ENCODE peak calls at places on chromosome 22, in six cellular contexts. O, G, S, N, B and C are unnamed samples.

GRCh38 chr22:22663861-22664800 is 19.7 kb downstream of the GGTLC2 start:
- DNase-seq in O (no peak), G (no peak), S (no peak), N (no peak), B (no peak), C (no peak)

GRCh38 chr22:21754523-21755128 is 19.0 kb upstream of the YPEL1 start:
- DNase-seq in O (peak), G (no peak), S (no peak), N (no peak), B (no peak), C (no peak)

GRCh38 chr22:27873476-27873875 is 45.6 kb downstream of the PITPNB start:
- DNase-seq in O (no peak), G (no peak), S (no peak), N (no peak), B (no peak), C (no peak)

GRCh38 chr22:44701824-44702478 is at the start of gene PRR5:
- DNase-seq in O (peak), G (peak), S (peak), N (peak), B (no peak), C (peak)

GRCh38 chr22:32987081-32987631 is 71.0 kb downstream of the SYN3 start:
- DNase-seq in O (no peak), G (no peak), S (no peak), N (peak), B (no peak), C (no peak)

GRCh38 chr22:46864314-46865051 is 102.0 kb downstream of the TBC1D22A start:
- DNase-seq in O (no peak), G (no peak), S (no peak), N (no peak), B (no peak), C (no peak)

GRCh38 chr22:20061481-20061861 is 18.6 kb upstream of the DGCR8 start:
- DNase-seq in O (no peak), G (no peak), S (no peak), N (no peak), B (no peak), C (no peak)

GRCh38 chr22:22871536-22872278 is 15.9 kb upstream of the IGLL5 start:
- DNase-seq in O (no peak), G (no peak), S (no peak), N (no peak), B (no peak), C (no peak)

GRCh38 chr22:16949561-16949960 is 58.5 kb downstream of the GAB4 start:
- DNase-seq in O (no peak), G (no peak), S (peak), N (no peak), B (peak), C (no peak)

GRCh38 chr22:33823552-33823951 is 96.7 kb downstream of the LARGE1 start:
- DNase-seq in O (no peak), G (no peak), S (no peak), N (no peak), B (no peak), C (no peak)

GRCh38 chr22:22916215-22916951 is 28.8 kb downstream of the IGLL5 start:
- DNase-seq in O (no peak), G (no peak), S (no peak), N (no peak), B (no peak), C (no peak)

GRCh38 chr22:26448941-26449340 is 19.9 kb downstream of the ASPHD2 start:
- DNase-seq in O (no peak), G (no peak), S (no peak), N (no peak), B (no peak), C (no peak)

GRCh38 chr22:30333707-30334087 is 7.0 kb upstream of the TBC1D10A start:
- DNase-seq in O (no peak), G (no peak), S (no peak), N (no peak), B (no peak), C (no peak)

GRCh38 chr22:42937164-42937854 is 77.6 kb downstream of the PACSIN2 start:
- DNase-seq in O (peak), G (no peak), S (peak), N (no peak), B (no peak), C (no peak)

GRCh38 chr22:25919452-25919851 is 177.5 kb downstream of the MYO18B start:
- DNase-seq in O (no peak), G (no peak), S (no peak), N (no peak), B (no peak), C (no peak)

GRCh38 chr22:22666307-22667091 is 22.1 kb downstream of the GGTLC2 start:
- DNase-seq in O (peak), G (no peak), S (no peak), N (peak), B (no peak), C (peak)

GRCh38 chr22:46262449-46263207 is 515 bp downstream of the PKDREJ start:
- DNase-seq in O (no peak), G (no peak), S (no peak), N (peak), B (no peak), C (no peak)

GRCh38 chr22:31230871-31231621 is 18.9 kb downstream of the LIMK2 start:
- DNase-seq in O (peak), G (peak), S (no peak), N (no peak), B (no peak), C (peak)

GRCh38 chr22:16717699-16718558 is 107.3 kb downstream of the XKR3 start:
- DNase-seq in O (peak), G (no peak), S (no peak), N (no peak), B (no peak), C (peak)

GRCh38 chr22:25630446-25630845 is 66.0 kb downstream of the GRK3 start:
- DNase-seq in O (no peak), G (no peak), S (no peak), N (no peak), B (no peak), C (no peak)

GRCh38 chr22:45261407-45262088 is 20.9 kb upstream of the KIAA0930 start:
- DNase-seq in O (no peak), G (no peak), S (no peak), N (no peak), B (no peak), C (no peak)

GRCh38 chr22:45154383-45154782 is 9.3 kb upstream of the NUP50 start:
- DNase-seq in O (no peak), G (no peak), S (no peak), N (no peak), B (no peak), C (no peak)

GRCh38 chr22:45290410-45290936 is 5.7 kb downstream of the UPK3A start:
- DNase-seq in O (peak), G (no peak), S (peak), N (no peak), B (no peak), C (peak)

GRCh38 chr22:27223317-27224177 is 566.2 kb downstream of the MIAT start:
- DNase-seq in O (no peak), G (no peak), S (no peak), N (no peak), B (no peak), C (no peak)

GRCh38 chr22:47048123-47049077 is 285.9 kb downstream of the TBC1D22A start:
- DNase-seq in O (no peak), G (no peak), S (no peak), N (no peak), B (no peak), C (no peak)

GRCh38 chr22:45205624-45205925 is 35.1 kb downstream of the KIAA0930 start:
- DNase-seq in O (no peak), G (no peak), S (no peak), N (no peak), B (no peak), C (no peak)

GRCh38 chr22:34010259-34010658 is 90.0 kb upstream of the LARGE1 start:
- DNase-seq in O (no peak), G (no peak), S (no peak), N (no peak), B (no peak), C (no peak)

GRCh38 chr22:19776433-19777031 is 16.0 kb downstream of the TBX1 start:
- DNase-seq in O (peak), G (no peak), S (no peak), N (no peak), B (no peak), C (no peak)

GRCh38 chr22:32413715-32414114 is 1.7 kb upstream of the RTCB start:
- DNase-seq in O (peak), G (peak), S (peak), N (no peak), B (no peak), C (peak)

GRCh38 chr22:18057568-18058209 is 20.1 kb upstream of the PEX26 start:
- DNase-seq in O (peak), G (no peak), S (peak), N (no peak), B (peak), C (no peak)

GRCh38 chr22:37843746-37844089 is 416 bp downstream of the ANKRD54 start:
- DNase-seq in O (peak), G (peak), S (no peak), N (no peak), B (no peak), C (no peak)
- TF ChIP-seq JUND in O (no peak), G (no peak), S (no peak), N (no peak), B (no peak), C (no peak)

GRCh38 chr22:36194971-36195370 is 6.6 kb downstream of the APOL4 start:
- DNase-seq in O (peak), G (peak), S (peak), N (peak), B (no peak), C (no peak)
- TF ChIP-seq JUND in O (no peak), G (no peak), S (no peak), N (no peak), B (no peak), C (no peak)

GRCh38 chr22:39710380-39711117 is 140.0 kb downstream of the CACNA1I start:
- DNase-seq in O (no peak), G (no peak), S (no peak), N (no peak), B (no peak), C (no peak)
- TF ChIP-seq JUND in O (no peak), G (no peak), S (no peak), N (no peak), B (no peak), C (no peak)

GRCh38 chr22:24432059-24432853 is 4.9 kb downstream of the ADORA2A start:
- DNase-seq in O (peak), G (peak), S (no peak), N (no peak), B (no peak), C (no peak)
- TF ChIP-seq JUND in O (no peak), G (no peak), S (no peak), N (no peak), B (no peak), C (no peak)

GRCh38 chr22:41910599-41911291 is 4.1 kb downstream of the SHISA8 start:
- DNase-seq in O (no peak), G (peak), S (no peak), N (no peak), B (no peak), C (no peak)
- TF ChIP-seq JUND in O (no peak), G (no peak), S (no peak), N (no peak), B (no peak), C (no peak)

GRCh38 chr22:37368058-37368457 is 59.2 kb downstream of the ELFN2 start:
- DNase-seq in O (no peak), G (no peak), S (no peak), N (no peak), B (no peak), C (no peak)
- TF ChIP-seq JUND in O (no peak), G (no peak), S (no peak), N (no peak), B (no peak), C (no peak)

GRCh38 chr22:29004647-29005371 is 56.8 kb downstream of the C22orf31 start:
- DNase-seq in O (no peak), G (peak), S (peak), N (peak), B (no peak), C (no peak)

GRCh38 chr22:29006346-29006745 is 55.3 kb downstream of the C22orf31 start:
- DNase-seq in O (no peak), G (no peak), S (no peak), N (no peak), B (no peak), C (no peak)

GRCh38 chr22:29002603-29003002 is 59.0 kb downstream of the C22orf31 start:
- DNase-seq in O (no peak), G (peak), S (no peak), N (no peak), B (no peak), C (no peak)

GRCh38 chr22:29003552-29003951 is 58.1 kb downstream of the C22orf31 start:
- DNase-seq in O (no peak), G (no peak), S (no peak), N (no peak), B (no peak), C (no peak)

DNA sequence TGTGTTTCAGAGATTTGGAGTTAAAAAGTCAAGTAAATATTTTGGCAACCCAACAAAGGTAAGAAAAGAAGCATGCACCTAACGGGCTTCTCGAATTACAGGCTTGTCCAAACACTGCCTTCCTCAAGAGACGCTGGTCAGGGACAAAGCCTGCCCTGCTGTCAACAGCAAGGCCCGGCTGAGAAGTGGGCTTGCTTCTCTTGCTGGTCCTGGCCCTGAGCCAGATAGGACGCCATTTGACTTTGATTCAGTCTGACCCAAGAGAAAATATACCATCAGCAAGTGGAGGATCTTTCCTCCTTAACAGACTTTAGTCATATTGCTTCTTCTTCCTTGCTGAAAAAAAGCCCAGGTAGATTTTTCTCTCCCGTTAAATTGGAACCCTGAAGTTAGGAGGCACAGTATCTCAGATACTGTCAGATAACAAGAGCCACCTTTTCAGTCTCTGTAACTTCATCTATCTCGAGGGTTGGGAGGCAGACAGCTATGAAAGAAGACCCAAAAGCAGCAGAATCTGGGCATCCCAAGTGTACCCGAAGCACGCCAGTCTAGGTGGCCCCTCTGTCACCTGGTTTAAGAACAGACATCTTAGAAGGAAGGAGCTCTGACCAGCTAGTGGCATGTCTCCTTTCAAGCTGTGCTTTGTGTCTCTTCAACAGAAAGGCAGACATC is 57.5 kb downstream of the C22orf31 start:
- DNase-seq in O (peak), G (no peak), S (no peak), N (peak), B (no peak), C (peak)
- TF ChIP-seq JUND in O (no peak), G (no peak), S (no peak), N (no peak), B (no peak), C (no peak)